ENCODE peak calls at places on chromosomes 5 and 9, in four cellular contexts. X is CD8-positive, alpha-beta memory T cell; A is kidney; W is sigmoid colon. D is an unnamed sample. For H3K4me1, the result is how much of the 10 kb centered on the place peaks cover.

GRCh38 chr9:38690574-38690973 is 29.4 kb downstream of the FAM240B start:
- DNase-seq in X (no peak), A (no peak), W (no peak), D (no peak)

GRCh38 chr9:93296889-93297480 is 113.0 kb downstream of the WNK2 start:
- DNase-seq in X (no peak), A (peak), W (no peak), D (no peak)

GRCh38 chr9:128498911-128499310 is 5.6 kb upstream of the GLE1 start:
- DNase-seq in X (no peak), A (no peak), W (no peak), D (no peak)

GRCh38 chr9:98067184-98067583 is 10.7 kb downstream of the NANS start:
- DNase-seq in X (no peak), A (no peak), W (no peak), D (no peak)

GRCh38 chr9:124257070-124257864 is 482 bp upstream of the NEK6 start:
- DNase-seq in X (no peak), A (peak), W (peak), D (no peak)

GRCh38 chr5:80059354-80059980 is 24.3 kb downstream of the THBS4 start:
- DNase-seq in X (no peak), A (no peak), W (no peak), D (no peak)

GRCh38 chr5:138789771-138790242 is 36.6 kb downstream of the CTNNA1 start:
- DNase-seq in X (no peak), A (no peak), W (no peak), D (no peak)

GRCh38 chr5:58300346-58300745 is 159.5 kb downstream of the PLK2 start:
- DNase-seq in X (no peak), A (no peak), W (no peak), D (no peak)

GRCh38 chr5:98424681-98425454 is 348.6 kb upstream of the RGMB start:
- DNase-seq in X (no peak), A (no peak), W (no peak), D (no peak)

GRCh38 chr9:85224729-85225128 is 517.0 kb downstream of the AGTPBP1 start:
- DNase-seq in X (no peak), A (no peak), W (no peak), D (no peak)

GRCh38 chr9:21624675-21625477 is 142.8 kb upstream of the IFNE start:
- DNase-seq in X (no peak), A (no peak), W (no peak), D (no peak)

GRCh38 chr5:142529626-142530278 is 156.1 kb downstream of the FGF1 start:
- DNase-seq in X (no peak), A (no peak), W (no peak), D (no peak)

GRCh38 chr9:14238518-14238917 is 75.4 kb downstream of the NFIB start:
- DNase-seq in X (no peak), A (no peak), W (no peak), D (no peak)

GRCh38 chr9:134171316-134172197 is 7.2 kb upstream of the RNU6ATAC start:
- DNase-seq in X (no peak), A (no peak), W (peak), D (no peak)

GRCh38 chr5:35436441-35437057 is 181.1 kb upstream of the SPEF2 start:
- DNase-seq in X (no peak), A (no peak), W (no peak), D (no peak)

GRCh38 chr5:146448783-146449519 is 1.8 kb downstream of the TCERG1 start:
- DNase-seq in X (no peak), A (no peak), W (no peak), D (no peak)

GRCh38 chr5:35197351-35197750 is 32.9 kb downstream of the PRLR start:
- DNase-seq in X (no peak), A (no peak), W (no peak), D (no peak)

GRCh38 chr5:10653751-10654400 is 90.0 kb downstream of the ANKRD33B start:
- DNase-seq in X (no peak), A (no peak), W (no peak), D (no peak)

GRCh38 chr5:75265731-75266130 is 29.1 kb upstream of the ANKRD31 start:
- DNase-seq in X (peak), A (no peak), W (no peak), D (no peak)

GRCh38 chr5:118628672-118629354 is 359.5 kb downstream of the DTWD2 start:
- DNase-seq in X (no peak), A (no peak), W (no peak), D (no peak)

GRCh38 chr9:35333551-35333950 is 156.4 kb upstream of the RUSC2 start:
- DNase-seq in X (no peak), A (no peak), W (no peak), D (no peak)

DNA sequence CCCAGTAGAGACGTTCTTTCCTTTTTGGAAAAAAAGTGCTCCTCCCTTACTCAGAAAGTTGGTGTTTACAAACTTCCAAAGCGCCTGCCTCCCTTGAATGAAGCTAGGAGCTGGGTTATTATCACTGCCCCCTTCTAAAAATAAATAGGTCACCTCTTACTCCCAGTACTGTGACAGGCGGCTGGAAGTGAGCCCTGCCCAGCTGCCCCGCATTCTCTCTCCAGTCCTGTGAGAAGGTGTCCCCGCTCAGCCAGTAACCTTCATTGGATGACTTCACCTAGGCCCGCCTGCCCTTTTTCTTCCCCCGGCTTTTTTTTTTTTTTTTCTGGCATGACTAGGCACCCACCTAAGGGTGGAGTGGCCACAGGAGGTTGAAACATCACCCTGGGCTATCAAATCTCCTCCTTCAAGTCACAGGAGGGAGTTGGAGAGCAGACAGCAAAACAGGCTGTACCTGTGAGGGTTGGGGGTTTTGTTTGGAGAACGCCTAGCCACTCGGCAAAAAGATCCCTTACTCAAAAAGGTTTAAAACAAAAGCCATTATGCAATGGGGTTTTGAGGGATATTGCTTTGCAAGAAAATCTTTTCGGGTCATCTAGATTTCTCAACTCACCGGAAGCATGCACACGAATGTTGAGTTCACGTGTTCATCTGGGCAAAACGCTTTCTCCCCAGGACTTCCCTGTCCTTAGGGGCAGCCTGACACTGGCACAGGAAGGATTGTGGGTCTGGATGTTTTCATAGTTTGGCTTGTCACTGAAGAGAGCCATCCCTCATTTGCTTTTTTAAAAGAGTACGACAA is 43.3 kb upstream of the ZNF622 start:
- DNase-seq in X (no peak), A (peak), W (no peak), D (peak)
- H3K4me3 ChIP-seq in X (no peak), A (peak), W (no peak), D (peak)

GRCh38 chr5:14444988-14445387 is 136.6 kb upstream of the OTULINL start:
- DNase-seq in X (no peak), A (no peak), W (no peak), D (no peak)
- H3K4me1 ChIP-seq in X (under half), A (under half), W (half or more), D (under half)

GRCh38 chr5:88870280-88870679 is 12.7 kb downstream of the MEF2C start:
- DNase-seq in X (no peak), A (no peak), W (no peak), D (no peak)
- H3K4me3 ChIP-seq in X (no peak), A (no peak), W (no peak), D (no peak)

GRCh38 chr5:172415615-172416275 is 38.6 kb downstream of the SH3PXD2B start:
- DNase-seq in X (no peak), A (no peak), W (no peak), D (no peak)
- H3K4me1 ChIP-seq in X (under half), A (under half), W (half or more), D (half or more)

GRCh38 chr5:140800816-140801493 is at the start of gene PCDHA3:
- DNase-seq in X (no peak), A (no peak), W (no peak), D (no peak)
- H3K4me3 ChIP-seq in X (no peak), A (peak), W (no peak), D (no peak)

D was measured in RWPE2.